ENCODE peak calls at places on chromosomes 2 and 18, in four cellular contexts. P, T, S and E are unnamed samples.
A peak's percentile ranks its signal among the peaks of the same experiment; 100 is the strongest.

GRCh38 chr2:101883860-101884259 is 107.9 kb upstream of the IL1R2 start:
- DNase-seq in S (no peak), P (no peak), T (no peak), E (no peak)

GRCh38 chr2:60438653-60439052 is 114.8 kb downstream of the BCL11A start:
- DNase-seq in T (no peak), S (no peak), P (no peak), E (no peak)

GRCh38 chr18:32093106-32093511 is 1.4 kb downstream of the RNF138 start:
- DNase-seq in S (peak; percentile 44), T (peak; percentile 64), P (peak; percentile 70), E (peak; percentile 61)

GRCh38 chr18:13725566-13726227 is 661 bp downstream of the FAM210A start:
- DNase-seq in T (peak; percentile 38), P (no peak), S (no peak), E (no peak)

GRCh38 chr2:4272261-4272858 is 569.0 kb downstream of the DCDC2C start:
- DNase-seq in P (no peak), T (no peak), S (no peak), E (no peak)

GRCh38 chr18:76553715-76554603 is 58.9 kb upstream of the ZNF516 start:
- DNase-seq in S (no peak), P (no peak), T (no peak), E (peak; percentile 78)

GRCh38 chr18:37564796-37565137 is 831 bp downstream of the CELF4 start:
- DNase-seq in T (peak; percentile 93), S (peak; percentile 88), P (peak; percentile 69), E (no peak)

GRCh38 chr18:816088-816653 is 4.1 kb upstream of the YES1 start:
- DNase-seq in S (no peak), P (no peak), T (no peak), E (no peak)

GRCh38 chr2:239022437-239023260 is 174.8 kb downstream of the TWIST2 start:
- DNase-seq in P (no peak), S (no peak), T (no peak), E (no peak)

GRCh38 chr2:197229509-197230458 is 80.8 kb downstream of the ANKRD44 start:
- DNase-seq in P (no peak), S (no peak), T (no peak), E (no peak)

GRCh38 chr2:217215877-217216276 is 356.0 kb upstream of the TNP1 start:
- DNase-seq in T (no peak), S (no peak), P (no peak), E (no peak)

GRCh38 chr18:13433685-13434084 is 215.1 kb downstream of the LDLRAD4 start:
- DNase-seq in T (no peak), S (no peak), P (no peak), E (no peak)

GRCh38 chr2:69223759-69224494 is 163.1 kb downstream of the GFPT1 start:
- DNase-seq in T (no peak), P (no peak), S (no peak), E (no peak)

GRCh38 chr18:49524951-49525350 is 36.9 kb upstream of the LIPG start:
- DNase-seq in T (no peak), S (no peak), P (no peak), E (no peak)

GRCh38 chr2:38565333-38565732 is 37.4 kb downstream of the HNRNPLL start:
- DNase-seq in T (no peak), P (no peak), S (no peak), E (no peak)

GRCh38 chr18:3966985-3967856 is 487.9 kb downstream of the DLGAP1 start:
- DNase-seq in S (no peak), P (no peak), T (no peak), E (no peak)

GRCh38 chr2:218006741-218007140 is 3.9 kb upstream of the TNS1 start:
- DNase-seq in S (no peak), P (no peak), T (no peak), E (no peak)

GRCh38 chr18:26840965-26841364 is 24.5 kb downstream of the AQP4 start:
- DNase-seq in T (no peak), S (no peak), P (no peak), E (no peak)

GRCh38 chr18:69787825-69788547 is 159.7 kb downstream of the CD226 start:
- DNase-seq in S (no peak), T (no peak), P (no peak), E (no peak)

GRCh38 chr18:48975817-48976649 is 25.3 kb upstream of the SMAD7 start:
- DNase-seq in P (peak; percentile 79), T (peak; percentile 69), S (peak; percentile 47), E (peak; percentile 73)

GRCh38 chr2:223941579-223942277 is 3.4 kb downstream of the WDFY1 start:
- DNase-seq in P (no peak), T (no peak), S (no peak), E (no peak)

GRCh38 chr18:22503803-22504202 is 86.1 kb upstream of the CTAGE1 start:
- DNase-seq in P (no peak), S (no peak), T (no peak), E (no peak)

GRCh38 chr2:239315308-239315707 is 85.5 kb downstream of the HDAC4 start:
- DNase-seq in S (no peak), P (no peak), T (no peak), E (no peak)

GRCh38 chr2:28045676-28046351 is 155.3 kb downstream of the BABAM2 start:
- DNase-seq in T (no peak), S (no peak), P (no peak), E (no peak)

GRCh38 chr2:28052691-28053090 is 162.2 kb downstream of the BABAM2 start:
- DNase-seq in P (no peak), T (no peak), S (no peak), E (no peak)

GRCh38 chr2:28048341-28048740 is 157.8 kb downstream of the BABAM2 start:
- DNase-seq in S (no peak), T (no peak), P (no peak), E (no peak)

GRCh38 chr2:28047698-28048097 is 157.2 kb downstream of the BABAM2 start:
- DNase-seq in S (no peak), T (no peak), P (no peak), E (no peak)

DNA sequence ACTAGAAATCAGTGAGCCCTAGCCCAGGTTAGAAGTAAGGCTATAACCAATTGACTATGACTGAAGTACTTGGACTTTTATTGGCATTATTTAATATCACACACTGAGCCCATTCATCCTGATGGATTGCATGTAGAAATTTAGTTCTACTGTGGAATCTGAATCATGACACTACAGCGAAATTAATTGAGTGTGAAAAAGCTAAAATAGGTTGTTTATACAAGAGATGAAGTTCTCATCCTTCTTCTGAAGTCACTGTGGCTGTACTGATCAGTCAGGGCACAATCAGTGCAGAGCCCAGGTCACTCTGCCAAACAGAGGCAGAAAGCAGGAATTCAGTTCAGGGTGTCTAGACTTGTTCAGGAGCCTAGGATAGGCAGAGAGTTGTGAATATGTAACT is 158.9 kb downstream of the BABAM2 start:
- DNase-seq in S (no peak), P (no peak), T (no peak), E (no peak)
- TF ChIP-seq CTCF in S (no peak), P (no peak), T (no peak), E (no peak)

DNA sequence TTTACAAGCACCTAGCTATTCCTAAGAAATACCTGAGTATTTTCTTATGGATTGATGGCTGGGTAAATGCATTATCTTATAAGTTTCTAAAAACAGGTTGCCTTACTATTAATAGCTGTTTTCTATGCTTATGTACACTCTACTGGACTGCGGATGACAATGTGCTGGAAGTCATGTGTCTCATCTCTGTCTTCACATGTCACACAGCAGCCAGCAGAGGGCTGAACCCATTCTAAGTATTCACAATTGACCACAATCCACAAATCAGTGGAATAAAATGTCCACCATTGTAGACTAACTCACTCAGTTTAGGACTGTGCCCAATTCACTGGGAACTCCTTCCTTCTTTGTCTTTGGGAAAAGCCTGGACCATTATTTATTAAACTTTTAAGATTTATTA is 371.2 kb downstream of the INSIG2 start:
- DNase-seq in S (no peak), P (no peak), T (no peak), E (no peak)
- TF ChIP-seq CTCF in S (no peak), P (no peak), T (no peak), E (no peak)

GRCh38 chr2:65432227-65433190 is at the start of gene SPRED2:
- DNase-seq in T (peak; percentile 87), S (peak; percentile 84), P (peak; percentile 94), E (peak; percentile 92)
- TF ChIP-seq CTCF in T (no peak), S (no peak), P (peak; percentile 19), E (no peak)

GRCh38 chr2:237315170-237315880 is 98.6 kb downstream of the COL6A3 start:
- DNase-seq in T (peak; percentile 79), S (no peak), P (peak; percentile 80), E (no peak)
- TF ChIP-seq CTCF in T (no peak), S (no peak), P (peak; percentile 18), E (no peak)